ENCODE peak calls at places on chromosomes 13 and 19, in nine cellular contexts. W is ovary, R is Caco-2, U is aorta, D is osteoblast, X is heart right ventricle, A is tibial artery, P is left ventricle myocardium inferior, M is hepatocyte. I is an unnamed sample. For H3K36me3 and H3K9me3, the result is how much of the 10 kb centered on the place peaks cover.

GRCh38 chr19:947090-947706 is 21.4 kb downstream of the ARID3A start:
- DNase-seq in W (no peak), R (no peak), U (no peak), D (no peak), X (no peak), A (no peak), P (no peak), M (peak), I (no peak)

GRCh38 chr19:23312515-23312914 is 62.3 kb upstream of the ZNF724 start:
- DNase-seq in W (no peak), R (no peak), U (no peak), D (no peak), X (no peak), A (no peak), P (no peak), M (no peak), I (no peak)

GRCh38 chr19:50362656-50363424 is 2.6 kb downstream of the NAPSA start:
- DNase-seq in W (no peak), R (no peak), U (peak), D (no peak), X (no peak), A (no peak), P (no peak), M (no peak), I (no peak)

GRCh38 chr13:111415216-111415615 is 94.8 kb downstream of the TEX29 start:
- DNase-seq in W (no peak), R (no peak), U (no peak), D (peak), X (no peak), A (no peak), P (no peak), M (no peak), I (no peak)

GRCh38 chr13:90633849-90634248 is 713.6 kb upstream of the MIR17HG start:
- DNase-seq in W (no peak), R (no peak), U (no peak), D (no peak), X (no peak), A (no peak), P (no peak), M (no peak), I (no peak)

GRCh38 chr19:1304197-1304924 is 18.7 kb downstream of the EFNA2 start:
- DNase-seq in W (no peak), R (peak), U (no peak), D (no peak), X (no peak), A (no peak), P (no peak), M (peak), I (no peak)

GRCh38 chr19:3368441-3368795 is 2.0 kb downstream of the NFIC start:
- DNase-seq in W (no peak), R (no peak), U (no peak), D (peak), X (no peak), A (no peak), P (no peak), M (no peak), I (no peak)

GRCh38 chr19:8050274-8051096 is 2.1 kb upstream of the CCL25 start:
- DNase-seq in W (peak), R (peak), U (peak), D (peak), X (peak), A (peak), P (peak), M (peak), I (peak)

GRCh38 chr19:3275068-3275582 is 50.7 kb downstream of the CELF5 start:
- DNase-seq in W (no peak), R (no peak), U (no peak), D (peak), X (no peak), A (no peak), P (no peak), M (no peak), I (peak)

GRCh38 chr13:97256343-97256783 is 34.2 kb downstream of the MBNL2 start:
- DNase-seq in W (no peak), R (peak), U (no peak), D (peak), X (no peak), A (no peak), P (no peak), M (peak), I (no peak)

GRCh38 chr13:97432232-97432916 is 1.6 kb upstream of the RAP2A start:
- DNase-seq in W (no peak), R (no peak), U (no peak), D (no peak), X (no peak), A (no peak), P (no peak), M (no peak), I (no peak)

GRCh38 chr19:39293394-39293793 is 2.8 kb upstream of the IFNL1 start:
- DNase-seq in W (no peak), R (no peak), U (peak), D (no peak), X (no peak), A (peak), P (no peak), M (no peak), I (no peak)

GRCh38 chr13:38338089-38338488 is 11.6 kb upstream of the UFM1 start:
- DNase-seq in W (no peak), R (no peak), U (no peak), D (no peak), X (no peak), A (no peak), P (no peak), M (no peak), I (no peak)

GRCh38 chr19:3506384-3507340 is 551 bp downstream of the FZR1 start:
- DNase-seq in W (peak), R (no peak), U (no peak), D (peak), X (no peak), A (peak), P (peak), M (peak), I (no peak)

GRCh38 chr19:15631817-15632216 is 8.9 kb upstream of the CYP4F3 start:
- DNase-seq in W (no peak), R (no peak), U (no peak), D (peak), X (no peak), A (no peak), P (no peak), M (no peak), I (peak)

GRCh38 chr19:3129112-3129511 is 6.7 kb upstream of the GNA15 start:
- DNase-seq in W (no peak), R (no peak), U (no peak), D (peak), X (no peak), A (no peak), P (no peak), M (no peak), I (peak)

GRCh38 chr19:55838251-55838650 is 1.9 kb downstream of the NLRP4 start:
- DNase-seq in W (no peak), R (no peak), U (no peak), D (no peak), X (no peak), A (no peak), P (no peak), M (no peak), I (no peak)

GRCh38 chr19:42198676-42199439 is 18.6 kb downstream of the DEDD2 start:
- DNase-seq in W (no peak), R (no peak), U (peak), D (peak), X (no peak), A (no peak), P (no peak), M (no peak), I (no peak)

GRCh38 chr13:99977334-99977911 is 4.2 kb upstream of the ZIC2 start:
- DNase-seq in W (no peak), R (no peak), U (no peak), D (peak), X (no peak), A (no peak), P (no peak), M (no peak), I (no peak)
- H3K4me3 ChIP-seq in W (no peak), R (no peak), U (no peak), D (no peak), X (no peak), A (no peak), P (no peak), M (no peak), I (no peak)

GRCh38 chr19:46723471-46723870 is 6.6 kb upstream of the PRKD2 start:
- DNase-seq in W (no peak), R (no peak), U (no peak), D (peak), X (no peak), A (no peak), P (no peak), M (no peak), I (no peak)
- H3K36me3 ChIP-seq in W (under half), R (under half), U (under half), D (half or more), X (under half), A (half or more), P (half or more), M (under half), I (half or more)

GRCh38 chr13:88507909-88508308 is 836.7 kb downstream of the SLITRK5 start:
- DNase-seq in W (no peak), R (no peak), U (no peak), D (no peak), X (no peak), A (no peak), P (no peak), M (no peak), I (no peak)
- H3K9me3 ChIP-seq in W (under half), R (under half), U (under half), D (under half), X (under half), A (under half), P (half or more), M (under half), I (under half)

GRCh38 chr19:27773318-27774094 is 1439.4 kb downstream of the UQCRFS1 start:
- DNase-seq in W (no peak), R (no peak), U (no peak), D (no peak), X (no peak), A (no peak), P (no peak), M (no peak), I (no peak)
- H3K4me3 ChIP-seq in W (no peak), R (no peak), U (no peak), D (no peak), X (no peak), A (no peak), P (no peak), M (no peak), I (no peak)

GRCh38 chr13:112486386-112487126 is 101.4 kb downstream of the TUBGCP3 start:
- DNase-seq in W (no peak), R (no peak), U (no peak), D (no peak), X (no peak), A (no peak), P (no peak), M (no peak), I (no peak)
- H3K36me3 ChIP-seq in W (under half), R (under half), U (under half), D (under half), X (under half), A (half or more), P (under half), M (under half), I (under half)

DNA sequence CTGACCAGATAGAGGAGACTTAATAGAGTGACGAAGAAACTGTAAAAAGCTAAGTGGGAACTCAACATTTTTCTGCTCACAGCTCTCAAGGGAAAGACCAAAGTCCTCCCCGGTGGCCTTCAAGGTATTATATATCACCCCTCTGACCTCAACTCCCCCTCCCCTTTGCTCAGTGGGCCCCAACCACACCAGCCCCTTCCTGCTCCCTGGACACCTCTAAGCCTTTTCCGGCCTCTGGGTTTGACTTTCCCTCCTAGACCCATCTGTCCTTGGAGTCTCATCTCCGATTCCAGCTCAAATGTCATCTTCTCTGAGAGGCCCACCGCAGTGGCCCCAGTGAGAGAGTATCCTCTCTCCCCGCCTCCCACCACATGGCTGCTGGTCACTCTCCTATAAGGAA is 990 bp upstream of the UHRF1 start:
- DNase-seq in W (no peak), R (peak), U (no peak), D (peak), X (no peak), A (no peak), P (no peak), M (no peak), I (no peak)
- H3K9me3 ChIP-seq in W (under half), R (under half), U (under half), D (under half), X (under half), A (under half), P (under half), M (under half), I (under half)

I was measured in A673.